ENCODE peak calls at places on chromosomes 6 and 20, in six cellular contexts. One of them, this sample, is unnamed.

GRCh38 chr20:50704971-50705370 is 13.6 kb upstream of the RIPOR3 start:
- DNase-seq in GM23338: no peak
- DNase-seq in endothelial cell of umbilical vein: no peak
- DNase-seq in spleen: no peak
- DNase-seq in GM12892: no peak
- DNase-seq in stomach: no peak
- DNase-seq in this sample: no peak

GRCh38 chr6:92541457-92542060 is 877.8 kb downstream of the EPHA7 start:
- DNase-seq in GM23338: no peak
- DNase-seq in endothelial cell of umbilical vein: no peak
- DNase-seq in spleen: no peak
- DNase-seq in GM12892: no peak
- DNase-seq in stomach: no peak
- DNase-seq in this sample: no peak

GRCh38 chr6:148374040-148374439 is 31.4 kb downstream of the SASH1 start:
- DNase-seq in GM23338: no peak
- DNase-seq in endothelial cell of umbilical vein: no peak
- DNase-seq in spleen: no peak
- DNase-seq in GM12892: no peak
- DNase-seq in stomach: no peak
- DNase-seq in this sample: no peak

GRCh38 chr6:103675807-103676406 is 1183.8 kb downstream of the HACE1 start:
- DNase-seq in GM23338: no peak
- DNase-seq in endothelial cell of umbilical vein: peak
- DNase-seq in spleen: no peak
- DNase-seq in GM12892: no peak
- DNase-seq in stomach: no peak
- DNase-seq in this sample: no peak

GRCh38 chr6:43628392-43629103 is 516 bp downstream of the GTPBP2 start:
- DNase-seq in GM23338: peak
- DNase-seq in endothelial cell of umbilical vein: peak
- DNase-seq in spleen: no peak
- DNase-seq in GM12892: peak
- DNase-seq in stomach: peak
- DNase-seq in this sample: peak

GRCh38 chr6:53119772-53120409 is 28.8 kb downstream of the GCM1 start:
- DNase-seq in GM23338: peak
- DNase-seq in endothelial cell of umbilical vein: no peak
- DNase-seq in spleen: no peak
- DNase-seq in GM12892: no peak
- DNase-seq in stomach: peak
- DNase-seq in this sample: no peak

GRCh38 chr6:109009761-109010612 is 84.7 kb downstream of the SESN1 start:
- DNase-seq in GM23338: no peak
- DNase-seq in endothelial cell of umbilical vein: no peak
- DNase-seq in spleen: no peak
- DNase-seq in GM12892: no peak
- DNase-seq in stomach: no peak
- DNase-seq in this sample: no peak

GRCh38 chr6:158476389-158476788 is 83.5 kb upstream of the TMEM181 start:
- DNase-seq in GM23338: no peak
- DNase-seq in endothelial cell of umbilical vein: no peak
- DNase-seq in spleen: no peak
- DNase-seq in GM12892: no peak
- DNase-seq in stomach: no peak
- DNase-seq in this sample: no peak

GRCh38 chr20:53801609-53802370 is 208.2 kb upstream of the ZNF217 start:
- DNase-seq in GM23338: no peak
- DNase-seq in endothelial cell of umbilical vein: no peak
- DNase-seq in spleen: no peak
- DNase-seq in GM12892: no peak
- DNase-seq in stomach: no peak
- DNase-seq in this sample: no peak

GRCh38 chr6:63193324-63193723 is 17.9 kb upstream of the FKBP1C start:
- DNase-seq in GM23338: no peak
- DNase-seq in endothelial cell of umbilical vein: no peak
- DNase-seq in spleen: no peak
- DNase-seq in GM12892: no peak
- DNase-seq in stomach: no peak
- DNase-seq in this sample: no peak

DNA sequence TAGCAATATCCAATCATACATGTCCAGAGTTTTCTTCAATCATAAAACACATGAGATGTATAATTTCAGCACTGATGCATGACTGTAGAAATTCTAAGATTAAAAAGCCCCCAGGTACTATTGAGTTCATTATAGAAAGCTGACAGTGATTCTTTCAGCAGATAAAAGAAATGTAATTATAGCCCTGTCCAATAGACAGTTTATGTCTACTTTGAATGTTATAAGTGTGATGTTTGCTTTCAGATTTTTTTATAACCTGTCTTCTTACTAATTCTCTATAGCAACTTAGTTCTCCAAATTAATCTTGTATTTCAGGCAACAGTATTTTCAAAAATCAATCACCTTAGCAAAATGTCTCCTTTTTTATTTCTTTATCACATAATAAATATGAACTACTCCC is 13.5 kb upstream of the FKBP1C start:
- DNase-seq in GM23338: no peak
- DNase-seq in endothelial cell of umbilical vein: no peak
- DNase-seq in spleen: no peak
- DNase-seq in GM12892: no peak
- DNase-seq in stomach: no peak
- DNase-seq in this sample: no peak
- TF ChIP-seq POLR2AphosphoS5 in GM23338: no peak
- TF ChIP-seq POLR2AphosphoS5 in endothelial cell of umbilical vein: no peak
- TF ChIP-seq POLR2AphosphoS5 in spleen: no peak
- TF ChIP-seq POLR2AphosphoS5 in GM12892: no peak
- TF ChIP-seq POLR2AphosphoS5 in stomach: no peak
- TF ChIP-seq POLR2AphosphoS5 in this sample: no peak

GRCh38 chr6:6656287-6656686 is 67.8 kb downstream of the LY86 start:
- DNase-seq in GM23338: no peak
- DNase-seq in endothelial cell of umbilical vein: no peak
- DNase-seq in spleen: no peak
- DNase-seq in GM12892: no peak
- DNase-seq in stomach: no peak
- DNase-seq in this sample: no peak

GRCh38 chr6:6657820-6658217 is 69.3 kb downstream of the LY86 start:
- DNase-seq in GM23338: no peak
- DNase-seq in endothelial cell of umbilical vein: no peak
- DNase-seq in spleen: no peak
- DNase-seq in GM12892: no peak
- DNase-seq in stomach: no peak
- DNase-seq in this sample: no peak

GRCh38 chr6:6654599-6655575 is 66.4 kb downstream of the LY86 start:
- DNase-seq in GM23338: no peak
- DNase-seq in endothelial cell of umbilical vein: peak
- DNase-seq in spleen: no peak
- DNase-seq in GM12892: no peak
- DNase-seq in stomach: no peak
- DNase-seq in this sample: no peak

GRCh38 chr6:6657085-6657819 is 68.7 kb downstream of the LY86 start:
- DNase-seq in GM23338: no peak
- DNase-seq in endothelial cell of umbilical vein: no peak
- DNase-seq in spleen: no peak
- DNase-seq in GM12892: no peak
- DNase-seq in stomach: no peak
- DNase-seq in this sample: no peak

DNA sequence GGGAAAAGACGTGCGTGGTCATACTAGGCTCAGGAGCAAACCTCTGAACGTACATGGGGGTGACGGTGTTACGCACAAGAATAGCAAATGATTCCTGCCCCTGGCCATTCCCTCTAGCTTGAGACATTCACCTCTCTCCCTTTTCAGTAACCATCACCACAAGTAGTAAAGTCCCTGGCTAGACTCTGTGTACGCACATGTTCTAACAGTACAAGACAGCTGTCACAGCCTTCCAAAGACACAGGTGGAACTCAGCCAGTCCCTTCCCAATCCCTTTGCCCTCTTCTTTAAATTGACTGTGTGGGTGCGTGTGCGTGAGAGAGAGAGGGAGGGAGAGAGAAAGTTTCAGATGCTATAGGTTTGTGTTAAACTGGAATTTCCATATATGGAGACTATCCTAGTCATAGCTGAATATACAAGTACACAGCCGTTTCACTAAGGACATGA is 67.3 kb downstream of the LY86 start:
- DNase-seq in GM23338: no peak
- DNase-seq in endothelial cell of umbilical vein: no peak
- DNase-seq in spleen: no peak
- DNase-seq in GM12892: no peak
- DNase-seq in stomach: no peak
- DNase-seq in this sample: no peak
- TF ChIP-seq POLR2AphosphoS5 in GM23338: no peak
- TF ChIP-seq POLR2AphosphoS5 in endothelial cell of umbilical vein: no peak
- TF ChIP-seq POLR2AphosphoS5 in spleen: no peak
- TF ChIP-seq POLR2AphosphoS5 in GM12892: peak
- TF ChIP-seq POLR2AphosphoS5 in stomach: no peak
- TF ChIP-seq POLR2AphosphoS5 in this sample: no peak

DNA sequence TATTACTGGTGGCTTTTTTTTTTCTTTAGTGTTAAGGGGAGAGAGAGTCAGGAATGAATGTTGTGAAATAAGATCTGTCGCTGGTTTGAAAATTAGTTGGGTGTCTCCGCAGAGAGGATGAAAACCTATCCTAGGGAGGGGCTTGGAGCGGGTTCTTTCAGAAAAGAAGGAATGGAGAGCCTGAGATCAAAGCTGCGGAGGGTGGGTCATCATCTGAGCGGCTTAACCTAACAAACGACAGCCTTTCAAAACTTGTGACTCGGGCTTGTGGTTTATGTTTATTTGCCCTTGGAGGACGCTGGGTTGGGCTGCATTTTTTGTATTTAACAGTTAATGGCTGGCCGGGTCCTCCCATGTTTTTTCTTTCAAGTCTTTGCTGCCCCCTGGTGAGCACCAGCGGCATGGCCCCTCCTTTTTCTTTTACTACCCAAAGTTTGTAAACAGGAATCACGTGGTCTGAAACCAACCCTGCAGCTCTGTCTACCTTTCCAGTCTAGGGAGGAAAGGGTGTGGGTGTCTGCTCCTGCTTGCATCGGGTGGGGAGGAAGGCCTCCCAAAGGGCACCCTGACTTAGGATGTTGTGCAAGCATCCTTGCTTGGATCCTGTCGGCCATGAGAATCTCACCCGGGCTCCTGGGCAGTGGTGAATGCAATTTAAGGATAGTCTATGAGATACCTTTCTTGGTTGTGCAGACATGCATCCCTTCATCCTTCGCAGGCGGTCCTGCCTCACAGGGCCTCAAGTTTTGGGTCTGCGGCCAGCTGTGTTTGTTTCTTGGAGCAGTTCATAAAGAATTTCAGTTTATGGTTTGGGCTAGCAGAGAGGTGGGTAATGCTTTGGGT is 2.2 kb downstream of the PIM1 start:
- DNase-seq in GM23338: peak
- DNase-seq in endothelial cell of umbilical vein: peak
- DNase-seq in spleen: peak
- DNase-seq in GM12892: peak
- DNase-seq in stomach: peak
- DNase-seq in this sample: peak
- TF ChIP-seq POLR2AphosphoS5 in GM23338: no peak
- TF ChIP-seq POLR2AphosphoS5 in endothelial cell of umbilical vein: peak
- TF ChIP-seq POLR2AphosphoS5 in spleen: no peak
- TF ChIP-seq POLR2AphosphoS5 in GM12892: no peak
- TF ChIP-seq POLR2AphosphoS5 in stomach: peak
- TF ChIP-seq POLR2AphosphoS5 in this sample: peak

DNA sequence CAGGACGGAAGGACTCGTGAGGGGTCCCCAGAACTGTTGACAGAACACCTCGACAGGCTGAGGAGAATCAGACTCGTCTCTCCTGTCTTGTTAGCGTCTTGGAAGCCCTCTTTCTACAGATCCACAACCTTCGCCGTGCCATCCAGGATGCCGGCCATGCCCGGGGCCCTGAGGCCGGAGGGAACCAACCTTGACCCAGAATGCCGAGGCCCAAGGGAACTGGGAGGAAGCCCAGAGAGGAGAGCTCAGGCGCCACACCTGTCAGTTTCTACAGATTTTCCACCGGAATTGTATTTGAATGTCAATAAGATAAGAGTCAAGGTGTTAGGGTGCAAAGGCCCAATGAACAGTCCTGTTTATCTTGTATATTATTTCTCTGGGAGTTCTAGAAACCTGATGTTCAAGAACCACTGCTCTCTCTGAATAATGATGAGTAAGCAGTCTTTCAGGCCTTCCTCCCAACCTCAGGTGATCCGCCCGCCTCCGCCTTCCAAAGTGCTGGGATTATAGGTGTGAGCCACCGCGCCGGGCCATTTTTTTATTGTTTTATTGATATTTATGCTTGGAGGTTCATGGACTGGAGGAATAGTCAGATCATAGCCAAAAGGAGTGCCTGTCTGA is 804 bp upstream of the ME1 start:
- DNase-seq in GM23338: peak
- DNase-seq in endothelial cell of umbilical vein: no peak
- DNase-seq in spleen: no peak
- DNase-seq in GM12892: no peak
- DNase-seq in stomach: peak
- DNase-seq in this sample: no peak
- TF ChIP-seq POLR2AphosphoS5 in GM23338: no peak
- TF ChIP-seq POLR2AphosphoS5 in endothelial cell of umbilical vein: no peak
- TF ChIP-seq POLR2AphosphoS5 in spleen: no peak
- TF ChIP-seq POLR2AphosphoS5 in GM12892: no peak
- TF ChIP-seq POLR2AphosphoS5 in stomach: no peak
- TF ChIP-seq POLR2AphosphoS5 in this sample: no peak

GRCh38 chr6:75402296-75402695 is 91.3 kb downstream of the FILIP1 start:
- DNase-seq in GM23338: no peak
- DNase-seq in endothelial cell of umbilical vein: peak
- DNase-seq in spleen: no peak
- DNase-seq in GM12892: no peak
- DNase-seq in stomach: no peak
- DNase-seq in this sample: no peak
- TF ChIP-seq POLR2AphosphoS5 in GM23338: no peak
- TF ChIP-seq POLR2AphosphoS5 in endothelial cell of umbilical vein: no peak
- TF ChIP-seq POLR2AphosphoS5 in spleen: no peak
- TF ChIP-seq POLR2AphosphoS5 in GM12892: no peak
- TF ChIP-seq POLR2AphosphoS5 in stomach: no peak
- TF ChIP-seq POLR2AphosphoS5 in this sample: no peak

This sample was measured in prostate gland.